ENCODE peak calls at places on chromosome 21, in six cellular contexts. One of them, this sample, is unnamed.

GRCh38 chr21:44614161-44614631 is 2.3 kb downstream of the KRTAP10-8 start:
- DNase-seq in M059J: no peak
- DNase-seq in NCI-H524 treated with DMSO at 0.1 percent for 48 hours: no peak
- DNase-seq in sciatic nerve: no peak
- DNase-seq in stimulated activated CD4-positive, alpha-beta T cell treated with anti-CD3 and anti-CD28 coated beads, Interleukin-15, amount 100 ng/mL, for 48 hours: no peak
- DNase-seq in cardiac muscle cell: no peak
- DNase-seq in this sample: no peak

GRCh38 chr21:15742694-15743093 is 12.9 kb downstream of the USP25 start:
- DNase-seq in sciatic nerve: no peak
- DNase-seq in stimulated activated CD4-positive, alpha-beta T cell treated with anti-CD3 and anti-CD28 coated beads, Interleukin-15, amount 100 ng/mL, for 48 hours: no peak
- DNase-seq in NCI-H524 treated with DMSO at 0.1 percent for 48 hours: no peak
- DNase-seq in M059J: no peak
- DNase-seq in cardiac muscle cell: no peak
- DNase-seq in this sample: no peak

GRCh38 chr21:38861989-38862683 is 56.4 kb downstream of the ETS2 start:
- DNase-seq in NCI-H524 treated with DMSO at 0.1 percent for 48 hours: no peak
- DNase-seq in stimulated activated CD4-positive, alpha-beta T cell treated with anti-CD3 and anti-CD28 coated beads, Interleukin-15, amount 100 ng/mL, for 48 hours: no peak
- DNase-seq in cardiac muscle cell: no peak
- DNase-seq in M059J: peak
- DNase-seq in sciatic nerve: no peak
- DNase-seq in this sample: no peak

GRCh38 chr21:28761709-28762356 is 230.8 kb downstream of the LTN1 start:
- DNase-seq in M059J: peak
- DNase-seq in NCI-H524 treated with DMSO at 0.1 percent for 48 hours: no peak
- DNase-seq in sciatic nerve: no peak
- DNase-seq in cardiac muscle cell: no peak
- DNase-seq in stimulated activated CD4-positive, alpha-beta T cell treated with anti-CD3 and anti-CD28 coated beads, Interleukin-15, amount 100 ng/mL, for 48 hours: no peak
- DNase-seq in this sample: no peak

GRCh38 chr21:46425061-46425460 is 33.6 kb upstream of the DIP2A start:
- DNase-seq in NCI-H524 treated with DMSO at 0.1 percent for 48 hours: peak
- DNase-seq in cardiac muscle cell: no peak
- DNase-seq in sciatic nerve: no peak
- DNase-seq in stimulated activated CD4-positive, alpha-beta T cell treated with anti-CD3 and anti-CD28 coated beads, Interleukin-15, amount 100 ng/mL, for 48 hours: no peak
- DNase-seq in M059J: no peak
- DNase-seq in this sample: no peak

GRCh38 chr21:29175408-29176147 is 45.1 kb downstream of the MAP3K7CL start:
- DNase-seq in sciatic nerve: no peak
- DNase-seq in M059J: peak
- DNase-seq in cardiac muscle cell: no peak
- DNase-seq in stimulated activated CD4-positive, alpha-beta T cell treated with anti-CD3 and anti-CD28 coated beads, Interleukin-15, amount 100 ng/mL, for 48 hours: no peak
- DNase-seq in NCI-H524 treated with DMSO at 0.1 percent for 48 hours: no peak
- DNase-seq in this sample: no peak

GRCh38 chr21:45595574-45596295 is 47.8 kb upstream of the PCBP3 start:
- DNase-seq in NCI-H524 treated with DMSO at 0.1 percent for 48 hours: no peak
- DNase-seq in M059J: no peak
- DNase-seq in stimulated activated CD4-positive, alpha-beta T cell treated with anti-CD3 and anti-CD28 coated beads, Interleukin-15, amount 100 ng/mL, for 48 hours: no peak
- DNase-seq in cardiac muscle cell: no peak
- DNase-seq in sciatic nerve: peak
- DNase-seq in this sample: no peak

GRCh38 chr21:45544449-45545235 is 2.4 kb upstream of the SLC19A1 start:
- DNase-seq in NCI-H524 treated with DMSO at 0.1 percent for 48 hours: no peak
- DNase-seq in M059J: no peak
- DNase-seq in stimulated activated CD4-positive, alpha-beta T cell treated with anti-CD3 and anti-CD28 coated beads, Interleukin-15, amount 100 ng/mL, for 48 hours: no peak
- DNase-seq in sciatic nerve: peak
- DNase-seq in cardiac muscle cell: no peak
- DNase-seq in this sample: no peak

GRCh38 chr21:18384771-18385170 is 18.8 kb downstream of the TMPRSS15 start:
- DNase-seq in NCI-H524 treated with DMSO at 0.1 percent for 48 hours: no peak
- DNase-seq in sciatic nerve: no peak
- DNase-seq in cardiac muscle cell: peak
- DNase-seq in stimulated activated CD4-positive, alpha-beta T cell treated with anti-CD3 and anti-CD28 coated beads, Interleukin-15, amount 100 ng/mL, for 48 hours: no peak
- DNase-seq in M059J: peak
- DNase-seq in this sample: no peak

GRCh38 chr21:44931501-44932365 is 8.1 kb upstream of the SLX9 start:
- DNase-seq in sciatic nerve: no peak
- DNase-seq in cardiac muscle cell: no peak
- DNase-seq in stimulated activated CD4-positive, alpha-beta T cell treated with anti-CD3 and anti-CD28 coated beads, Interleukin-15, amount 100 ng/mL, for 48 hours: no peak
- DNase-seq in NCI-H524 treated with DMSO at 0.1 percent for 48 hours: no peak
- DNase-seq in M059J: no peak
- DNase-seq in this sample: no peak

GRCh38 chr21:21188513-21189188 is 190.4 kb downstream of the NCAM2 start:
- DNase-seq in M059J: no peak
- DNase-seq in NCI-H524 treated with DMSO at 0.1 percent for 48 hours: peak
- DNase-seq in sciatic nerve: no peak
- DNase-seq in cardiac muscle cell: no peak
- DNase-seq in stimulated activated CD4-positive, alpha-beta T cell treated with anti-CD3 and anti-CD28 coated beads, Interleukin-15, amount 100 ng/mL, for 48 hours: no peak
- DNase-seq in this sample: no peak

GRCh38 chr21:42465008-42465878 is 30.8 kb downstream of the RSPH1 start:
- DNase-seq in stimulated activated CD4-positive, alpha-beta T cell treated with anti-CD3 and anti-CD28 coated beads, Interleukin-15, amount 100 ng/mL, for 48 hours: no peak
- DNase-seq in NCI-H524 treated with DMSO at 0.1 percent for 48 hours: no peak
- DNase-seq in sciatic nerve: peak
- DNase-seq in M059J: no peak
- DNase-seq in cardiac muscle cell: no peak
- DNase-seq in this sample: no peak

GRCh38 chr21:43731891-43732711 is 13.2 kb downstream of the PDXK start:
- DNase-seq in sciatic nerve: no peak
- DNase-seq in M059J: peak
- DNase-seq in NCI-H524 treated with DMSO at 0.1 percent for 48 hours: no peak
- DNase-seq in cardiac muscle cell: no peak
- DNase-seq in stimulated activated CD4-positive, alpha-beta T cell treated with anti-CD3 and anti-CD28 coated beads, Interleukin-15, amount 100 ng/mL, for 48 hours: no peak
- DNase-seq in this sample: no peak

GRCh38 chr21:14956826-14957225 is 108.0 kb downstream of the NRIP1 start:
- DNase-seq in stimulated activated CD4-positive, alpha-beta T cell treated with anti-CD3 and anti-CD28 coated beads, Interleukin-15, amount 100 ng/mL, for 48 hours: no peak
- DNase-seq in NCI-H524 treated with DMSO at 0.1 percent for 48 hours: no peak
- DNase-seq in M059J: peak
- DNase-seq in cardiac muscle cell: no peak
- DNase-seq in sciatic nerve: no peak
- DNase-seq in this sample: peak

GRCh38 chr21:41634211-41634694 is 126.3 kb upstream of the TMPRSS2 start:
- DNase-seq in M059J: peak
- DNase-seq in sciatic nerve: peak
- DNase-seq in stimulated activated CD4-positive, alpha-beta T cell treated with anti-CD3 and anti-CD28 coated beads, Interleukin-15, amount 100 ng/mL, for 48 hours: no peak
- DNase-seq in NCI-H524 treated with DMSO at 0.1 percent for 48 hours: no peak
- DNase-seq in cardiac muscle cell: no peak
- DNase-seq in this sample: no peak

GRCh38 chr21:26047279-26047967 is 123.1 kb downstream of the APP start:
- DNase-seq in sciatic nerve: no peak
- DNase-seq in cardiac muscle cell: no peak
- DNase-seq in stimulated activated CD4-positive, alpha-beta T cell treated with anti-CD3 and anti-CD28 coated beads, Interleukin-15, amount 100 ng/mL, for 48 hours: no peak
- DNase-seq in M059J: no peak
- DNase-seq in NCI-H524 treated with DMSO at 0.1 percent for 48 hours: no peak
- DNase-seq in this sample: no peak

GRCh38 chr21:17929514-17929913 is 110.4 kb upstream of the C21orf91 start:
- DNase-seq in stimulated activated CD4-positive, alpha-beta T cell treated with anti-CD3 and anti-CD28 coated beads, Interleukin-15, amount 100 ng/mL, for 48 hours: no peak
- DNase-seq in NCI-H524 treated with DMSO at 0.1 percent for 48 hours: no peak
- DNase-seq in sciatic nerve: no peak
- DNase-seq in M059J: no peak
- DNase-seq in cardiac muscle cell: no peak
- DNase-seq in this sample: no peak

GRCh38 chr21:33644383-33645074 is 2.2 kb downstream of the ITSN1 start:
- DNase-seq in NCI-H524 treated with DMSO at 0.1 percent for 48 hours: no peak
- DNase-seq in cardiac muscle cell: no peak
- DNase-seq in M059J: no peak
- DNase-seq in stimulated activated CD4-positive, alpha-beta T cell treated with anti-CD3 and anti-CD28 coated beads, Interleukin-15, amount 100 ng/mL, for 48 hours: no peak
- DNase-seq in sciatic nerve: no peak
- DNase-seq in this sample: peak

GRCh38 chr21:29671728-29672127 is 268.1 kb downstream of the GRIK1 start:
- DNase-seq in M059J: no peak
- DNase-seq in cardiac muscle cell: no peak
- DNase-seq in sciatic nerve: no peak
- DNase-seq in stimulated activated CD4-positive, alpha-beta T cell treated with anti-CD3 and anti-CD28 coated beads, Interleukin-15, amount 100 ng/mL, for 48 hours: no peak
- DNase-seq in NCI-H524 treated with DMSO at 0.1 percent for 48 hours: no peak
- DNase-seq in this sample: no peak

GRCh38 chr21:14236180-14236579 is 20.2 kb downstream of the RBM11 start:
- DNase-seq in NCI-H524 treated with DMSO at 0.1 percent for 48 hours: no peak
- DNase-seq in cardiac muscle cell: no peak
- DNase-seq in stimulated activated CD4-positive, alpha-beta T cell treated with anti-CD3 and anti-CD28 coated beads, Interleukin-15, amount 100 ng/mL, for 48 hours: no peak
- DNase-seq in M059J: no peak
- DNase-seq in sciatic nerve: no peak
- DNase-seq in this sample: no peak

GRCh38 chr21:43736224-43736883 is 17.4 kb downstream of the PDXK start:
- DNase-seq in cardiac muscle cell: no peak
- DNase-seq in M059J: peak
- DNase-seq in stimulated activated CD4-positive, alpha-beta T cell treated with anti-CD3 and anti-CD28 coated beads, Interleukin-15, amount 100 ng/mL, for 48 hours: no peak
- DNase-seq in sciatic nerve: no peak
- DNase-seq in NCI-H524 treated with DMSO at 0.1 percent for 48 hours: no peak
- DNase-seq in this sample: no peak

GRCh38 chr21:25562660-25563059 is 44.6 kb downstream of the MRPL39 start:
- DNase-seq in stimulated activated CD4-positive, alpha-beta T cell treated with anti-CD3 and anti-CD28 coated beads, Interleukin-15, amount 100 ng/mL, for 48 hours: no peak
- DNase-seq in NCI-H524 treated with DMSO at 0.1 percent for 48 hours: no peak
- DNase-seq in cardiac muscle cell: no peak
- DNase-seq in M059J: no peak
- DNase-seq in sciatic nerve: no peak
- DNase-seq in this sample: no peak

GRCh38 chr21:41923641-41924342 is 30.0 kb downstream of the C2CD2 start:
- DNase-seq in sciatic nerve: no peak
- DNase-seq in M059J: no peak
- DNase-seq in cardiac muscle cell: no peak
- DNase-seq in NCI-H524 treated with DMSO at 0.1 percent for 48 hours: no peak
- DNase-seq in stimulated activated CD4-positive, alpha-beta T cell treated with anti-CD3 and anti-CD28 coated beads, Interleukin-15, amount 100 ng/mL, for 48 hours: no peak
- DNase-seq in this sample: peak

GRCh38 chr21:27776925-27777553 is 810.2 kb upstream of the ADAMTS5 start:
- DNase-seq in sciatic nerve: peak
- DNase-seq in M059J: peak
- DNase-seq in cardiac muscle cell: no peak
- DNase-seq in stimulated activated CD4-positive, alpha-beta T cell treated with anti-CD3 and anti-CD28 coated beads, Interleukin-15, amount 100 ng/mL, for 48 hours: no peak
- DNase-seq in NCI-H524 treated with DMSO at 0.1 percent for 48 hours: no peak
- DNase-seq in this sample: no peak

GRCh38 chr21:45292399-45293213 is 4.9 kb upstream of the POFUT2 start:
- DNase-seq in sciatic nerve: peak
- DNase-seq in stimulated activated CD4-positive, alpha-beta T cell treated with anti-CD3 and anti-CD28 coated beads, Interleukin-15, amount 100 ng/mL, for 48 hours: peak
- DNase-seq in cardiac muscle cell: peak
- DNase-seq in NCI-H524 treated with DMSO at 0.1 percent for 48 hours: peak
- DNase-seq in M059J: peak
- DNase-seq in this sample: peak

GRCh38 chr21:38917045-38917774 is 111.5 kb downstream of the ETS2 start:
- DNase-seq in stimulated activated CD4-positive, alpha-beta T cell treated with anti-CD3 and anti-CD28 coated beads, Interleukin-15, amount 100 ng/mL, for 48 hours: no peak
- DNase-seq in M059J: no peak
- DNase-seq in sciatic nerve: no peak
- DNase-seq in cardiac muscle cell: no peak
- DNase-seq in NCI-H524 treated with DMSO at 0.1 percent for 48 hours: no peak
- DNase-seq in this sample: no peak

GRCh38 chr21:42337830-42338729 is 12.7 kb downstream of the TFF2 start:
- DNase-seq in cardiac muscle cell: peak
- DNase-seq in NCI-H524 treated with DMSO at 0.1 percent for 48 hours: peak
- DNase-seq in M059J: peak
- DNase-seq in stimulated activated CD4-positive, alpha-beta T cell treated with anti-CD3 and anti-CD28 coated beads, Interleukin-15, amount 100 ng/mL, for 48 hours: peak
- DNase-seq in sciatic nerve: peak
- DNase-seq in this sample: peak